ENCODE peak calls at places on chromosomes 11 and 22, in seven cellular contexts. One of them, this sample, is unnamed.

GRCh38 chr22:47022475-47022874 is 260.0 kb downstream of the TBC1D22A start:
- DNase-seq in fibroblast of mammary gland: no peak
- DNase-seq in nephron progenitor cell: no peak
- DNase-seq in GM20000: no peak
- DNase-seq in astrocyte of the spinal cord: no peak
- DNase-seq in sigmoid colon: no peak
- DNase-seq in mesothelial cell of epicardium: no peak
- DNase-seq in this sample: no peak

GRCh38 chr11:110777765-110778164 is 65.5 kb upstream of the ARHGAP20 start:
- DNase-seq in fibroblast of mammary gland: peak
- DNase-seq in nephron progenitor cell: no peak
- DNase-seq in GM20000: no peak
- DNase-seq in astrocyte of the spinal cord: peak
- DNase-seq in sigmoid colon: no peak
- DNase-seq in mesothelial cell of epicardium: no peak
- DNase-seq in this sample: no peak

GRCh38 chr22:39173787-39174497 is 21.5 kb upstream of the CBX7 start:
- DNase-seq in fibroblast of mammary gland: no peak
- DNase-seq in nephron progenitor cell: no peak
- DNase-seq in GM20000: peak
- DNase-seq in astrocyte of the spinal cord: no peak
- DNase-seq in sigmoid colon: no peak
- DNase-seq in mesothelial cell of epicardium: no peak
- DNase-seq in this sample: no peak

GRCh38 chr11:67290801-67291200 is 1.7 kb downstream of the ANKRD13D start:
- DNase-seq in fibroblast of mammary gland: peak
- DNase-seq in nephron progenitor cell: no peak
- DNase-seq in GM20000: no peak
- DNase-seq in astrocyte of the spinal cord: peak
- DNase-seq in sigmoid colon: peak
- DNase-seq in mesothelial cell of epicardium: no peak
- DNase-seq in this sample: no peak

GRCh38 chr11:7514099-7514725 is 413 bp downstream of the PPFIBP2 start:
- DNase-seq in fibroblast of mammary gland: no peak
- DNase-seq in nephron progenitor cell: no peak
- DNase-seq in GM20000: peak
- DNase-seq in astrocyte of the spinal cord: no peak
- DNase-seq in sigmoid colon: peak
- DNase-seq in mesothelial cell of epicardium: no peak
- DNase-seq in this sample: no peak

GRCh38 chr22:16721969-16722368 is 103.2 kb downstream of the XKR3 start:
- DNase-seq in fibroblast of mammary gland: no peak
- DNase-seq in nephron progenitor cell: no peak
- DNase-seq in GM20000: no peak
- DNase-seq in astrocyte of the spinal cord: no peak
- DNase-seq in sigmoid colon: no peak
- DNase-seq in mesothelial cell of epicardium: no peak
- DNase-seq in this sample: no peak

GRCh38 chr22:19576460-19577421 is 52.5 kb upstream of the CLDN5 start:
- DNase-seq in fibroblast of mammary gland: peak
- DNase-seq in nephron progenitor cell: peak
- DNase-seq in GM20000: peak
- DNase-seq in astrocyte of the spinal cord: peak
- DNase-seq in sigmoid colon: peak
- DNase-seq in mesothelial cell of epicardium: no peak
- DNase-seq in this sample: no peak

GRCh38 chr11:2893021-2893528 is 7.5 kb upstream of the CDKN1C start:
- DNase-seq in fibroblast of mammary gland: no peak
- DNase-seq in nephron progenitor cell: no peak
- DNase-seq in GM20000: no peak
- DNase-seq in astrocyte of the spinal cord: no peak
- DNase-seq in sigmoid colon: no peak
- DNase-seq in mesothelial cell of epicardium: no peak
- DNase-seq in this sample: no peak

GRCh38 chr22:27223317-27224177 is 566.2 kb downstream of the MIAT start:
- DNase-seq in fibroblast of mammary gland: peak
- DNase-seq in nephron progenitor cell: no peak
- DNase-seq in GM20000: no peak
- DNase-seq in astrocyte of the spinal cord: peak
- DNase-seq in sigmoid colon: no peak
- DNase-seq in mesothelial cell of epicardium: no peak
- DNase-seq in this sample: no peak

GRCh38 chr11:30333405-30333804 is 10.5 kb downstream of the ARL14EP start:
- DNase-seq in fibroblast of mammary gland: peak
- DNase-seq in nephron progenitor cell: no peak
- DNase-seq in GM20000: no peak
- DNase-seq in astrocyte of the spinal cord: no peak
- DNase-seq in sigmoid colon: no peak
- DNase-seq in mesothelial cell of epicardium: no peak
- DNase-seq in this sample: no peak

GRCh38 chr11:92826136-92826535 is 143.3 kb upstream of the MTNR1B start:
- DNase-seq in fibroblast of mammary gland: peak
- DNase-seq in nephron progenitor cell: no peak
- DNase-seq in GM20000: no peak
- DNase-seq in astrocyte of the spinal cord: peak
- DNase-seq in sigmoid colon: no peak
- DNase-seq in mesothelial cell of epicardium: no peak
- DNase-seq in this sample: no peak

GRCh38 chr11:69925366-69926196 is 106.4 kb upstream of the FGF3 start:
- DNase-seq in fibroblast of mammary gland: no peak
- DNase-seq in nephron progenitor cell: no peak
- DNase-seq in GM20000: no peak
- DNase-seq in astrocyte of the spinal cord: no peak
- DNase-seq in sigmoid colon: peak
- DNase-seq in mesothelial cell of epicardium: no peak
- DNase-seq in this sample: no peak

GRCh38 chr11:35584321-35584720 is 33.9 kb upstream of the FJX1 start:
- DNase-seq in fibroblast of mammary gland: peak
- DNase-seq in nephron progenitor cell: no peak
- DNase-seq in GM20000: no peak
- DNase-seq in astrocyte of the spinal cord: peak
- DNase-seq in sigmoid colon: no peak
- DNase-seq in mesothelial cell of epicardium: no peak
- DNase-seq in this sample: no peak

GRCh38 chr22:46763051-46763705 is 728 bp downstream of the TBC1D22A start:
- DNase-seq in fibroblast of mammary gland: peak
- DNase-seq in nephron progenitor cell: no peak
- DNase-seq in GM20000: peak
- DNase-seq in astrocyte of the spinal cord: peak
- DNase-seq in sigmoid colon: peak
- DNase-seq in mesothelial cell of epicardium: no peak
- DNase-seq in this sample: no peak

GRCh38 chr11:120682026-120682649 is 170.6 kb downstream of the GRIK4 start:
- DNase-seq in fibroblast of mammary gland: no peak
- DNase-seq in nephron progenitor cell: no peak
- DNase-seq in GM20000: no peak
- DNase-seq in astrocyte of the spinal cord: no peak
- DNase-seq in sigmoid colon: no peak
- DNase-seq in mesothelial cell of epicardium: no peak
- DNase-seq in this sample: no peak

GRCh38 chr11:97110376-97110775 is 720.6 kb downstream of the JRKL start:
- DNase-seq in fibroblast of mammary gland: no peak
- DNase-seq in nephron progenitor cell: no peak
- DNase-seq in GM20000: no peak
- DNase-seq in astrocyte of the spinal cord: no peak
- DNase-seq in sigmoid colon: no peak
- DNase-seq in mesothelial cell of epicardium: no peak
- DNase-seq in this sample: no peak

GRCh38 chr11:72591785-72592490 is 82.3 kb downstream of the PDE2A start:
- DNase-seq in fibroblast of mammary gland: no peak
- DNase-seq in nephron progenitor cell: no peak
- DNase-seq in GM20000: no peak
- DNase-seq in astrocyte of the spinal cord: no peak
- DNase-seq in sigmoid colon: no peak
- DNase-seq in mesothelial cell of epicardium: no peak
- DNase-seq in this sample: no peak

GRCh38 chr22:17907731-17908051 is 116.7 kb downstream of the MICAL3 start:
- DNase-seq in fibroblast of mammary gland: no peak
- DNase-seq in nephron progenitor cell: no peak
- DNase-seq in GM20000: no peak
- DNase-seq in astrocyte of the spinal cord: no peak
- DNase-seq in sigmoid colon: no peak
- DNase-seq in mesothelial cell of epicardium: no peak
- DNase-seq in this sample: no peak

GRCh38 chr11:69487849-69488542 is 6.5 kb downstream of the LINC01488 start:
- DNase-seq in fibroblast of mammary gland: no peak
- DNase-seq in nephron progenitor cell: no peak
- DNase-seq in GM20000: no peak
- DNase-seq in astrocyte of the spinal cord: no peak
- DNase-seq in sigmoid colon: no peak
- DNase-seq in mesothelial cell of epicardium: no peak
- DNase-seq in this sample: no peak

GRCh38 chr11:86211619-86212018 is 32.9 kb upstream of the EED start:
- DNase-seq in fibroblast of mammary gland: no peak
- DNase-seq in nephron progenitor cell: no peak
- DNase-seq in GM20000: no peak
- DNase-seq in astrocyte of the spinal cord: no peak
- DNase-seq in sigmoid colon: no peak
- DNase-seq in mesothelial cell of epicardium: no peak
- DNase-seq in this sample: no peak

GRCh38 chr11:86523738-86524602 is 148.4 kb downstream of the ME3 start:
- DNase-seq in fibroblast of mammary gland: peak
- DNase-seq in nephron progenitor cell: no peak
- DNase-seq in GM20000: no peak
- DNase-seq in astrocyte of the spinal cord: peak
- DNase-seq in sigmoid colon: no peak
- DNase-seq in mesothelial cell of epicardium: no peak
- DNase-seq in this sample: no peak

GRCh38 chr22:40813912-40814315 is 5.2 kb downstream of the SLC25A17 start:
- DNase-seq in fibroblast of mammary gland: no peak
- DNase-seq in nephron progenitor cell: no peak
- DNase-seq in GM20000: no peak
- DNase-seq in astrocyte of the spinal cord: no peak
- DNase-seq in sigmoid colon: no peak
- DNase-seq in mesothelial cell of epicardium: no peak
- DNase-seq in this sample: no peak

GRCh38 chr11:133907216-133907615 is 49.6 kb downstream of the IGSF9B start:
- DNase-seq in fibroblast of mammary gland: no peak
- DNase-seq in nephron progenitor cell: no peak
- DNase-seq in GM20000: no peak
- DNase-seq in astrocyte of the spinal cord: no peak
- DNase-seq in sigmoid colon: no peak
- DNase-seq in mesothelial cell of epicardium: no peak
- DNase-seq in this sample: no peak
- TF ChIP-seq CTCF in fibroblast of mammary gland: no peak
- TF ChIP-seq CTCF in nephron progenitor cell: no peak
- TF ChIP-seq CTCF in GM20000: no peak
- TF ChIP-seq CTCF in astrocyte of the spinal cord: no peak
- TF ChIP-seq CTCF in sigmoid colon: no peak
- TF ChIP-seq CTCF in mesothelial cell of epicardium: no peak
- TF ChIP-seq CTCF in this sample: no peak

GRCh38 chr11:22670803-22671202 is 4.4 kb downstream of the GAS2 start:
- DNase-seq in fibroblast of mammary gland: no peak
- DNase-seq in nephron progenitor cell: no peak
- DNase-seq in GM20000: peak
- DNase-seq in astrocyte of the spinal cord: no peak
- DNase-seq in sigmoid colon: no peak
- DNase-seq in mesothelial cell of epicardium: no peak
- DNase-seq in this sample: no peak

GRCh38 chr11:22666320-22666699 is at the start of gene GAS2:
- DNase-seq in fibroblast of mammary gland: no peak
- DNase-seq in nephron progenitor cell: peak
- DNase-seq in GM20000: no peak
- DNase-seq in astrocyte of the spinal cord: no peak
- DNase-seq in sigmoid colon: no peak
- DNase-seq in mesothelial cell of epicardium: no peak
- DNase-seq in this sample: no peak

GRCh38 chr11:22668005-22668796 is 1.8 kb downstream of the GAS2 start:
- DNase-seq in fibroblast of mammary gland: no peak
- DNase-seq in nephron progenitor cell: no peak
- DNase-seq in GM20000: no peak
- DNase-seq in astrocyte of the spinal cord: no peak
- DNase-seq in sigmoid colon: no peak
- DNase-seq in mesothelial cell of epicardium: no peak
- DNase-seq in this sample: no peak

GRCh38 chr11:22669368-22669767 is 3.0 kb downstream of the GAS2 start:
- DNase-seq in fibroblast of mammary gland: no peak
- DNase-seq in nephron progenitor cell: no peak
- DNase-seq in GM20000: no peak
- DNase-seq in astrocyte of the spinal cord: no peak
- DNase-seq in sigmoid colon: no peak
- DNase-seq in mesothelial cell of epicardium: no peak
- DNase-seq in this sample: no peak

GRCh38 chr11:22666700-22667439 is 459 bp downstream of the GAS2 start:
- DNase-seq in fibroblast of mammary gland: peak
- DNase-seq in nephron progenitor cell: peak
- DNase-seq in GM20000: peak
- DNase-seq in astrocyte of the spinal cord: peak
- DNase-seq in sigmoid colon: no peak
- DNase-seq in mesothelial cell of epicardium: peak
- DNase-seq in this sample: no peak
- TF ChIP-seq CTCF in fibroblast of mammary gland: no peak
- TF ChIP-seq CTCF in nephron progenitor cell: peak
- TF ChIP-seq CTCF in GM20000: no peak
- TF ChIP-seq CTCF in astrocyte of the spinal cord: no peak
- TF ChIP-seq CTCF in sigmoid colon: no peak
- TF ChIP-seq CTCF in mesothelial cell of epicardium: no peak
- TF ChIP-seq CTCF in this sample: no peak

DNA sequence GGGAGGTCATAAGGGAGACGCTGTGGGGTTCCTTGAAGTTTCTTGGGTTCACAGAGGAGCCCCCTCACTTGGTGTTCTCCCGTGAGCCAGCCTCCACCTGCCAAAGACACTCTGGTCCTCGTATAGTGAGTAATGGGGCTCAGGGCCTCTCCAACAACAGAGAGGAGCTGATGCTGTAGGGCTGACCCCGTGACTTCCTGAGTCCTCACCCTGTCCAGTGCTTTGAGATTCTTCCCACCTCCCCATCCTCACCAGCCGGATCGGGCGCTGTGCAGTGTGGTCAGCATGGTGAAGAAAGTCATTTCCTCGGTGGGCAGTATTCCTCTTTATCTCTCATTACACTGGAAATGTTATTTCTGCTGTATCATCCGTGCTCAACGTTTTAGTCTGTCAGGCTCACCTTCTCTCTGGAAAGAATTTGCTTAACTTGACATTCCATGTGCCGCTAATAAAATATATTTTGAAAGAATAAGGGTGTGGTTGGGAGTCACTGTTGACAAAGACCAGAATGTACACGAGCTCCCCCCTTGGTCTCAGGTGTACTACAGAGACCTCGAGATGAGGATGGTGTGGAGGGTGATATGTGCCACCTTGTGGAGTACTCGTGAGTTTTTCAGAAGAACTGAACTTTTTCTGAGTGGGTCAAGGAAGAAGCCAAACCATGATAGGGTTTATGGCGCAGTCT is 25.7 kb upstream of the SCGB1A1 start:
- DNase-seq in fibroblast of mammary gland: no peak
- DNase-seq in nephron progenitor cell: no peak
- DNase-seq in GM20000: peak
- DNase-seq in astrocyte of the spinal cord: no peak
- DNase-seq in sigmoid colon: no peak
- DNase-seq in mesothelial cell of epicardium: no peak
- DNase-seq in this sample: no peak
- TF ChIP-seq CTCF in fibroblast of mammary gland: no peak
- TF ChIP-seq CTCF in nephron progenitor cell: no peak
- TF ChIP-seq CTCF in GM20000: peak
- TF ChIP-seq CTCF in astrocyte of the spinal cord: no peak
- TF ChIP-seq CTCF in sigmoid colon: no peak
- TF ChIP-seq CTCF in mesothelial cell of epicardium: peak
- TF ChIP-seq CTCF in this sample: no peak

GRCh38 chr22:29727248-29727551 is 7.4 kb downstream of the CABP7 start:
- DNase-seq in fibroblast of mammary gland: peak
- DNase-seq in nephron progenitor cell: peak
- DNase-seq in GM20000: peak
- DNase-seq in astrocyte of the spinal cord: no peak
- DNase-seq in sigmoid colon: no peak
- DNase-seq in mesothelial cell of epicardium: no peak
- DNase-seq in this sample: no peak
- TF ChIP-seq CTCF in fibroblast of mammary gland: peak
- TF ChIP-seq CTCF in nephron progenitor cell: peak
- TF ChIP-seq CTCF in GM20000: no peak
- TF ChIP-seq CTCF in astrocyte of the spinal cord: peak
- TF ChIP-seq CTCF in sigmoid colon: no peak
- TF ChIP-seq CTCF in mesothelial cell of epicardium: no peak
- TF ChIP-seq CTCF in this sample: no peak

This sample was measured in omental fat pad.